ENCODE peak calls at places on chromosome 11, in six cellular contexts. I is spleen, B is adipocyte, D is pancreas, K is stomach, V is MM.1S. A is an unnamed sample.

GRCh38 chr11:126072141-126072741 is 9.6 kb upstream of the CDON start:
- DNase-seq in D (no peak), V (no peak), K (no peak), B (no peak), I (no peak), A (no peak)

GRCh38 chr11:117570701-117571100 is 226.3 kb downstream of the DSCAML1 start:
- DNase-seq in V (no peak), K (no peak), B (no peak), I (peak), D (peak), A (peak)

GRCh38 chr11:88100161-88100560 is 75.1 kb downstream of the RAB38 start:
- DNase-seq in I (no peak), K (no peak), V (no peak), D (no peak), B (peak), A (no peak)

GRCh38 chr11:44568706-44569473 is 3.4 kb downstream of the CD82 start:
- DNase-seq in V (peak), K (peak), D (no peak), I (peak), B (peak), A (peak)

GRCh38 chr11:115439385-115439784 is 64.8 kb downstream of the CADM1 start:
- DNase-seq in D (no peak), K (no peak), I (no peak), B (no peak), V (no peak), A (no peak)

GRCh38 chr11:91790346-91790745 is 434.3 kb upstream of the FAT3 start:
- DNase-seq in D (no peak), I (no peak), V (no peak), K (no peak), B (no peak), A (no peak)

GRCh38 chr11:126874831-126875230 is 125.7 kb downstream of the KIRREL3 start:
- DNase-seq in I (no peak), V (no peak), D (no peak), K (no peak), B (no peak), A (no peak)

GRCh38 chr11:30018443-30018842 is 1.6 kb upstream of the KCNA4 start:
- DNase-seq in K (no peak), V (no peak), B (no peak), I (no peak), D (no peak), A (no peak)

GRCh38 chr11:112564228-112564955 is 303.7 kb upstream of the PLET1 start:
- DNase-seq in B (peak), D (no peak), K (no peak), I (no peak), V (no peak), A (no peak)

GRCh38 chr11:68863553-68864265 is 22.0 kb upstream of the CPT1A start:
- DNase-seq in K (no peak), B (no peak), I (no peak), D (no peak), V (no peak), A (no peak)

GRCh38 chr11:19861171-19861570 is 148.5 kb downstream of the NAV2 start:
- DNase-seq in V (no peak), B (no peak), K (no peak), D (no peak), I (no peak), A (no peak)

GRCh38 chr11:47587039-47587675 is 679 bp downstream of the FAM180B start:
- DNase-seq in K (no peak), B (no peak), D (no peak), I (peak), V (no peak), A (no peak)

GRCh38 chr11:10478574-10479550 is 23.8 kb downstream of the AMPD3 start:
- DNase-seq in D (no peak), B (no peak), V (no peak), I (no peak), K (no peak), A (no peak)

GRCh38 chr11:110296226-110297081 is at the start of gene RDX:
- DNase-seq in K (peak), B (peak), I (peak), V (peak), D (peak), A (peak)

GRCh38 chr11:57637626-57638004 is 12.1 kb downstream of the YPEL4 start:
- DNase-seq in B (peak), I (no peak), V (no peak), D (no peak), K (no peak), A (no peak)

GRCh38 chr11:131597875-131598274 is 227.5 kb downstream of the NTM start:
- DNase-seq in I (no peak), B (no peak), K (no peak), V (no peak), D (no peak), A (no peak)

GRCh38 chr11:129374993-129375721 is 491 bp upstream of the BARX2 start:
- DNase-seq in B (no peak), V (peak), I (no peak), D (peak), K (peak), A (no peak)

GRCh38 chr11:44877908-44878459 is 72.7 kb downstream of the TP53I11 start:
- DNase-seq in K (no peak), V (no peak), I (no peak), D (no peak), B (no peak), A (no peak)

GRCh38 chr11:9752091-9752490 is 88.2 kb downstream of the SWAP70 start:
- DNase-seq in I (no peak), D (no peak), K (peak), V (no peak), B (peak), A (no peak)

GRCh38 chr11:86919557-86920210 is 35.5 kb downstream of the FZD4 start:
- DNase-seq in K (no peak), B (peak), V (peak), I (no peak), D (no peak), A (no peak)

GRCh38 chr11:8719260-8720190 is 36.9 kb downstream of the RPL27A start:
- DNase-seq in D (no peak), B (peak), I (no peak), V (no peak), K (no peak), A (peak)

GRCh38 chr11:29224739-29225384 is 792.0 kb downstream of the KCNA4 start:
- DNase-seq in K (no peak), V (no peak), I (no peak), D (no peak), B (no peak), A (no peak)

GRCh38 chr11:35786918-35787557 is 124.5 kb downstream of the TRIM44 start:
- DNase-seq in V (no peak), B (peak), D (no peak), I (no peak), K (no peak), A (no peak)

GRCh38 chr11:17263803-17264202 is 12.7 kb upstream of the NUCB2 start:
- DNase-seq in K (no peak), D (no peak), B (peak), V (no peak), I (no peak), A (no peak)

GRCh38 chr11:117933475-117933874 is 4.3 kb upstream of the TMPRSS13 start:
- DNase-seq in D (peak), K (no peak), B (no peak), I (no peak), V (no peak), A (no peak)

GRCh38 chr11:107707128-107707760 is 4.6 kb downstream of the SLN start:
- DNase-seq in B (no peak), D (no peak), V (no peak), K (no peak), I (no peak), A (no peak)

GRCh38 chr11:107413352-107413751 is 44.3 kb downstream of the CWF19L2 start:
- DNase-seq in I (no peak), V (peak), K (no peak), B (no peak), D (no peak), A (no peak)

GRCh38 chr11:103358251-103358650 is 249.0 kb downstream of the DYNC2H1 start:
- DNase-seq in K (no peak), V (no peak), I (no peak), D (no peak), B (no peak), A (no peak)

GRCh38 chr11:68454767-68455166 is 5.8 kb upstream of the PPP6R3 start:
- DNase-seq in D (peak), B (no peak), V (no peak), I (peak), K (no peak), A (no peak)

GRCh38 chr11:133947298-133947905 is 9.4 kb downstream of the IGSF9B start:
- DNase-seq in D (peak), K (no peak), V (no peak), B (peak), I (peak), A (no peak)

GRCh38 chr11:86594746-86595145 is 77.7 kb downstream of the ME3 start:
- DNase-seq in B (no peak), K (no peak), V (peak), I (no peak), D (no peak), A (no peak)

GRCh38 chr11:17014774-17015638 is 792 bp upstream of the PLEKHA7 start:
- DNase-seq in D (no peak), K (peak), I (no peak), V (peak), B (no peak), A (peak)

GRCh38 chr11:118705111-118705741 is 25.8 kb upstream of the TREH start:
- DNase-seq in I (no peak), B (no peak), D (no peak), V (no peak), K (no peak), A (no peak)

GRCh38 chr11:122751298-122752070 is 86.8 kb upstream of the CRTAM start:
- DNase-seq in K (no peak), D (no peak), V (no peak), B (no peak), I (no peak), A (peak)

GRCh38 chr11:108142304-108142703 is 20.9 kb downstream of the ACAT1 start:
- DNase-seq in K (no peak), V (no peak), B (no peak), I (no peak), D (no peak), A (no peak)

GRCh38 chr11:111456859-111457730 is 55.1 kb downstream of the BTG4 start:
- DNase-seq in D (no peak), I (no peak), V (no peak), K (no peak), B (no peak), A (no peak)

GRCh38 chr11:3840289-3840869 is 380 bp downstream of the RHOG start:
- DNase-seq in I (peak), B (no peak), K (no peak), D (no peak), V (no peak), A (no peak)

GRCh38 chr11:105032495-105032894 is 2.4 kb downstream of the CASP1 start:
- DNase-seq in V (no peak), B (no peak), I (no peak), K (no peak), D (no peak), A (no peak)

GRCh38 chr11:105035262-105035620 is 297 bp upstream of the CASP1 start:
- DNase-seq in D (no peak), V (no peak), K (no peak), B (no peak), I (no peak), A (no peak)

GRCh38 chr11:105033344-105033743 is 1.6 kb downstream of the CASP1 start:
- DNase-seq in K (no peak), B (no peak), D (no peak), I (no peak), V (no peak), A (no peak)

GRCh38 chr11:105033781-105034180 is 1.2 kb downstream of the CASP1 start:
- DNase-seq in V (no peak), B (no peak), K (no peak), D (no peak), I (no peak), A (no peak)
- H3K4me3 ChIP-seq in V (peak), B (peak), K (peak), D (no peak), I (peak), A (no peak)

GRCh38 chr11:83078269-83078668 is 6.6 kb upstream of the RAB30 start:
- DNase-seq in I (no peak), B (no peak), D (no peak), K (no peak), V (no peak), A (no peak)
- H3K4me3 ChIP-seq in I (no peak), B (no peak), D (no peak), K (no peak), V (no peak), A (no peak)

DNA sequence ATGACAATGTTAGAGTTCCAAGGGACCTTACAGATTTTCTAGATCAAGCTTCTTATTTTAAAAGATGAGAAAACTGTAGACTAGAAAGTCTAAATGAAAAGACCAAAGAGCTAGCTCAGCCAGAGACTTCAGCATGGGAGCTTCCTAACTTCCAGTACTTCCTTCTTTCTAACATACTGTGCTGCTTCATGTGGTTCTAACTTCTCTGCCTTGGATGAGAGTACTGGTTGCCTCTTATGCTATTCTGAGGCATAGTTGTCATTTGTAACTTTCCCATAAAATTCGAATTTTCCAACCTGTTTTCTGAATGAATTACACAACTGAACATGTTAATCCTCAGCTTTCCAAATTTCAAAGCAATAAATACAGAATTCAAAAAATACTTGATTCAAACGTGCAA is 1.8 kb downstream of the MTMR2 start:
- DNase-seq in K (no peak), I (no peak), D (no peak), B (peak), V (no peak), A (no peak)
- H3K4me3 ChIP-seq in K (no peak), I (no peak), D (no peak), B (peak), V (no peak), A (no peak)

DNA sequence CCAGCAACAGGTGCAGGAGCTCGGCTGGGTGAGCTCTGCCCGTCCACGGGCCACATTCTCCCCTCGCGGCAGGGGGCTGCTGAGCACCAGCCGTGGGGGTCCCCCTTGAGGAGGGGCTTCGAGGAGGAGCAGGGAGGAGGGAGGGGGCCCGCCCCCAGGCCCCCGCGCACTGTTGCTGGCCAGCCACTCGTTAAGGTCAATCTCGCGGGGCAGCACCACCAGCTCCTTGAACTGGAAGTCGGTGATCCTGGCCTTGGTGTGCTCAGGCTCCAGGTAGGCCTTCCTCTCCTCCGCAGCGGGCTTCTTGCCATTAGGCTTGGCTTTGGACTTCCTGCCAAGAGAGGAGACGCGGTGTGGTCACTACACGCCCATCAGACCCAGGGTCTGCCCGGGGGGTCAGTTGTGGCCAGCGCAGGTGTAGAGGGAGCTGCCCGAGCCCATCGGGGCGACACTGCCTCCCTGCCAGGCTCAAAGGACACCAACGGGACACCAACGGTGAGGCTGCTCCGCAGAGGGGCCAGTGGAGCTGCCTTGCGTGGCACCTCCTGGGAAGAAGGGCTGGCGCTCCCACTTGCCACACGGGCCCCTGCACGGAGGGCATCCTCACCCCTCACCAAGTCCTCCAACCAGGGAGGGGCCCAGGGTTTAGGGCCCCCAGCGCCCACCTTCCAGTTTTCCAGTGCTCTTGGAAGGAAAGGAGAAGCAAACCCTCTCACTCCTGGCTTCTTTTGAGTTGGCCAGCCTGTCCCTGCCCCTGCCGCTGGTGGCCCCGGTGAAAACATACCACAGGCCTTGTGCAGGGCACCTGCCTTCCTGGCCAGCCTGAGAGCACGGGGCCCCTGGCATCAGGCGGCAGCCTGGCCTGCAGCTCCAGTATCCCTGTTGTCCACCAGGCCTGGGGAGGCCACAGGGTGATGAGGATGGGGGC is 5.8 kb downstream of the MOB2 start:
- DNase-seq in I (peak), D (peak), V (no peak), B (no peak), K (no peak), A (peak)
- H3K4me3 ChIP-seq in I (no peak), D (no peak), V (no peak), B (no peak), K (no peak), A (peak)

GRCh38 chr11:59025097-59025496 is 61.0 kb upstream of the GLYATL1B start:
- DNase-seq in I (no peak), V (no peak), B (no peak), K (peak), D (no peak), A (no peak)
- H3K4me3 ChIP-seq in I (no peak), V (no peak), B (no peak), K (no peak), D (no peak), A (no peak)

GRCh38 chr11:6657346-6657745 is 1.7 kb upstream of the DCHS1 start:
- DNase-seq in B (peak), I (no peak), D (no peak), V (no peak), K (no peak), A (no peak)
- H3K4me3 ChIP-seq in B (no peak), I (no peak), D (no peak), V (no peak), K (no peak), A (no peak)

GRCh38 chr11:64206457-64207246 is at the start of gene FERMT3:
- DNase-seq in I (peak), D (peak), B (no peak), K (peak), V (peak), A (no peak)
- H3K4me3 ChIP-seq in I (peak), D (no peak), B (peak), K (peak), V (peak), A (peak)

DNA sequence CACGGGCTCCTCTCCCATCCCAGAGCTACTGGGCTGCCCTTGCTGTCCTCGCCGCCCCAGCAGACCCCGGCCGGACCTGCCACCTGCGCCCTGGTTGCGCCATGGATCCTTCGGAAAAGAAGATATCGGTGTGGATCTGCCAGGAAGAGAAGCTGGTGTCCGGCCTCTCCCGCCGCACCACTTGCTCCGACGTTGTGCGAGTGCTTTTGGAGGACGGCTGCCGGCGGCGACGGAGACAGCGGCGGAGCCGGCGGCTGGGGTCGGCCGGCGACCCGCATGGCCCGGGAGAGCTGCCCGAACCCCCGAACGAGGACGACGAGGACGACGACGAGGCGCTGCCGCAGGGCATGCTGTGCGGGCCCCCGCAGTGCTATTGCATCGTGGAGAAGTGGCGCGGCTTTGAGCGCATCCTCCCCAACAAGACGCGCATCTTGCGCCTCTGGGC is 382 bp downstream of the RASSF10 start:
- DNase-seq in I (no peak), K (no peak), D (no peak), V (no peak), B (peak), A (no peak)
- H3K4me3 ChIP-seq in I (peak), K (peak), D (no peak), V (peak), B (no peak), A (peak)

GRCh38 chr11:67279589-67280340 is 9.3 kb upstream of the ANKRD13D start:
- DNase-seq in K (no peak), B (no peak), V (no peak), D (peak), I (peak), A (peak)

GRCh38 chr11:67277231-67277961 is 11.1 kb downstream of the GRK2 start:
- DNase-seq in D (peak), B (no peak), V (peak), I (peak), K (peak), A (peak)

GRCh38 chr11:67278939-67279588 is 10.0 kb upstream of the ANKRD13D start:
- DNase-seq in I (peak), V (no peak), D (peak), B (no peak), K (no peak), A (peak)

GRCh38 chr11:67276821-67277230 is 10.6 kb downstream of the GRK2 start:
- DNase-seq in V (peak), I (peak), K (peak), D (peak), B (no peak), A (peak)

DNA sequence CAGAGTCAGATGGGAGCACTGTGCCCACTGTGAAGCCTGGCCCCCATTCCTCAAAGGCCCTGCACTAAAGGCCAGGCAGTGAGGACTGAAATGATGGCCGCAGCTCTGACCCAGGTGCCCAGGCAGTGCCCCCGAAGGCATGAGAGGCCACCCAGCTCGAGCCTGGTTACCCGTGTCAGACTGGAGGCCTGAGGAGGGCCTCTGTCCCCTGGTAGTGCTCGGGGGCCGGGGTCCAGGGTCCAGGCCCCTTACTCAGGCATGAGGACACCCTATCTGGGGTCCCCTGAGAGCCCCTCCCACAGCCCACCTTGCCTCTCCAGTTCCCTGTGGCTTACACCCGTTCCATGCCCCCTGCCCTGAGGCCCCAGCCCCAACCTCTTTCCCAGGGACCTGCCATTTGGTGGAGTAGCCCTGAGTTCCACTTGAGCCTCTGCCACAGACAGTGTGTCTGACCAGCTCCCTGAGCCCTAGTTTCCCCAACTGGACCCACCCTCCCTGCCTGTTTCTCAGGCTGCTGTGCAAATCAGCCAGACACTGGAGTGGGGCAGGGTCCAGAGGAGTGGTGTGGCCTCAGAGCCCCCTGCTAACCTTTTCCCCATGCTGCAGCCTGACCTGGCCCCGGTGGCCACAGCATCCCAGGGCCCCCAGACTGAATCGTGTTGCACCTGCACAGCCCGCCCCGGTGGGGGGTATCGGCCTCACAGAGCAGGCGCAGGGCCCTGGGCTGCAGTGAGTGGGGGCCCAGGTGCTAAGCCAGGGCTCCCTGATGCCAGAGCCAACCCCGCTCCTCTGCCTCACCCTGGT is 10.8 kb upstream of the ANKRD13D start:
- DNase-seq in K (no peak), I (peak), B (no peak), V (no peak), D (peak), A (peak)
- H3K4me3 ChIP-seq in K (peak), I (peak), B (no peak), V (peak), D (no peak), A (no peak)

A was measured in sigmoid colon.